ENCODE peak calls at places on chromosomes 12 and 14, in seven cellular contexts. One of them, this sample, is unnamed.

GRCh38 chr12:95215925-95216324 is 1.3 kb downstream of the FGD6 start:
- DNase-seq in heart left ventricle: no peak
- DNase-seq in stomach: no peak
- DNase-seq in aorta: no peak
- DNase-seq in cardiac muscle cell: peak; percentile 67
- DNase-seq in fibroblast of lung: peak; percentile 69
- DNase-seq in CD8-positive, alpha-beta T cell: no peak
- DNase-seq in this sample: peak; percentile 86

GRCh38 chr14:20732950-20733650 is 12.6 kb upstream of the EDDM3A start:
- DNase-seq in heart left ventricle: peak; percentile 64
- DNase-seq in stomach: no peak
- DNase-seq in aorta: no peak
- DNase-seq in cardiac muscle cell: no peak
- DNase-seq in fibroblast of lung: no peak
- DNase-seq in CD8-positive, alpha-beta T cell: no peak
- DNase-seq in this sample: no peak

GRCh38 chr12:11812558-11813421 is 163.3 kb downstream of the ETV6 start:
- DNase-seq in heart left ventricle: peak; percentile 80
- DNase-seq in stomach: no peak
- DNase-seq in aorta: no peak
- DNase-seq in cardiac muscle cell: peak; percentile 54
- DNase-seq in fibroblast of lung: peak; percentile 70
- DNase-seq in CD8-positive, alpha-beta T cell: no peak
- DNase-seq in this sample: peak; percentile 27

GRCh38 chr12:52364061-52364460 is 3.2 kb downstream of the KRT85 start:
- DNase-seq in heart left ventricle: no peak
- DNase-seq in stomach: no peak
- DNase-seq in aorta: peak; percentile 36
- DNase-seq in cardiac muscle cell: no peak
- DNase-seq in fibroblast of lung: no peak
- DNase-seq in CD8-positive, alpha-beta T cell: no peak
- DNase-seq in this sample: no peak

GRCh38 chr14:34684578-34684977 is 29.8 kb downstream of the CFL2 start:
- DNase-seq in heart left ventricle: no peak
- DNase-seq in stomach: no peak
- DNase-seq in aorta: no peak
- DNase-seq in cardiac muscle cell: peak; percentile 62
- DNase-seq in fibroblast of lung: peak; percentile 52
- DNase-seq in CD8-positive, alpha-beta T cell: no peak
- DNase-seq in this sample: no peak

GRCh38 chr14:85576161-85576560 is 46.2 kb downstream of the FLRT2 start:
- DNase-seq in heart left ventricle: no peak
- DNase-seq in stomach: no peak
- DNase-seq in aorta: no peak
- DNase-seq in cardiac muscle cell: no peak
- DNase-seq in fibroblast of lung: peak; percentile 32
- DNase-seq in CD8-positive, alpha-beta T cell: no peak
- DNase-seq in this sample: peak; percentile 38

GRCh38 chr14:23286020-23286903 is at the start of gene HOMEZ:
- DNase-seq in heart left ventricle: peak; percentile 100
- DNase-seq in stomach: peak; percentile 99
- DNase-seq in aorta: peak; percentile 100
- DNase-seq in cardiac muscle cell: peak; percentile 100
- DNase-seq in fibroblast of lung: peak; percentile 98
- DNase-seq in CD8-positive, alpha-beta T cell: peak; percentile 96
- DNase-seq in this sample: peak; percentile 99

GRCh38 chr12:94783862-94784261 is 133.5 kb upstream of the TMCC3 start:
- DNase-seq in heart left ventricle: no peak
- DNase-seq in stomach: no peak
- DNase-seq in aorta: no peak
- DNase-seq in cardiac muscle cell: no peak
- DNase-seq in fibroblast of lung: peak; percentile 53
- DNase-seq in CD8-positive, alpha-beta T cell: no peak
- DNase-seq in this sample: peak; percentile 72

GRCh38 chr12:59322473-59322872 is 273.4 kb upstream of the SLC16A7 start:
- DNase-seq in heart left ventricle: no peak
- DNase-seq in stomach: peak; percentile 70
- DNase-seq in aorta: no peak
- DNase-seq in cardiac muscle cell: no peak
- DNase-seq in fibroblast of lung: no peak
- DNase-seq in CD8-positive, alpha-beta T cell: no peak
- DNase-seq in this sample: no peak

GRCh38 chr12:6452245-6452731 is 446 bp downstream of the TAPBPL start:
- DNase-seq in heart left ventricle: no peak
- DNase-seq in stomach: peak; percentile 50
- DNase-seq in aorta: peak; percentile 76
- DNase-seq in cardiac muscle cell: no peak
- DNase-seq in fibroblast of lung: no peak
- DNase-seq in CD8-positive, alpha-beta T cell: no peak
- DNase-seq in this sample: no peak

GRCh38 chr14:74583689-74584434 is 28.2 kb downstream of the LTBP2 start:
- DNase-seq in heart left ventricle: no peak
- DNase-seq in stomach: no peak
- DNase-seq in aorta: peak; percentile 42
- DNase-seq in cardiac muscle cell: no peak
- DNase-seq in fibroblast of lung: peak; percentile 93
- DNase-seq in CD8-positive, alpha-beta T cell: no peak
- DNase-seq in this sample: peak; percentile 53

GRCh38 chr12:55694188-55694515 is 13.6 kb downstream of the ITGA7 start:
- DNase-seq in heart left ventricle: no peak
- DNase-seq in stomach: no peak
- DNase-seq in aorta: peak; percentile 59
- DNase-seq in cardiac muscle cell: no peak
- DNase-seq in fibroblast of lung: no peak
- DNase-seq in CD8-positive, alpha-beta T cell: no peak
- DNase-seq in this sample: no peak

GRCh38 chr12:43112101-43112661 is 439.8 kb downstream of the ADAMTS20 start:
- DNase-seq in heart left ventricle: no peak
- DNase-seq in stomach: no peak
- DNase-seq in aorta: no peak
- DNase-seq in cardiac muscle cell: peak; percentile 42
- DNase-seq in fibroblast of lung: peak; percentile 86
- DNase-seq in CD8-positive, alpha-beta T cell: no peak
- DNase-seq in this sample: no peak

DNA sequence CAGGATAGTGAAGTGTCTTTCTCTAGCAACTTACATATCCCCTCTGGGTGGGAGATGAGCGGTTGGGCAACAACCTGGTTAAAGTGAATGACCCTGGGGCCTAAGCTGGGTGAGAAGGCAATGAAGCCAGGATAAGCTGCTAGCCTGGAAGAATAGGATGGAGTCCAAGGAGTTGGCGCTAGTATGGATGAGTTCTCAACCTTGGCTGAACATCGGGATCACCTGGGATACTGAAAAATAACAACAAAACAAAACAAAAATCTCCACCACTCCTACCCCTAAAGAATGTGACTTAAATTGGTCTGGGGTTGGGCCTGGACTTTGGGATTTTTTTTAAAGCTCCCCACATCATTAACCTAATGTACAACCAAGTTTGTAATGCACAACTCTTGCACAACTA is 4.8 kb upstream of the RPS6KA5 start:
- DNase-seq in heart left ventricle: no peak
- DNase-seq in stomach: no peak
- DNase-seq in aorta: no peak
- DNase-seq in cardiac muscle cell: no peak
- DNase-seq in fibroblast of lung: no peak
- DNase-seq in CD8-positive, alpha-beta T cell: no peak
- DNase-seq in this sample: no peak
- H3K4me1 ChIP-seq in heart left ventricle: no peaks in the 10 kb centered on the region
- H3K4me1 ChIP-seq in stomach: peaks cover 23% of the 10 kb centered on the region
- H3K4me1 ChIP-seq in aorta: no peaks in the 10 kb centered on the region
- H3K4me1 ChIP-seq in cardiac muscle cell: no peaks in the 10 kb centered on the region
- H3K4me1 ChIP-seq in fibroblast of lung: peaks cover 3% of the 10 kb centered on the region
- H3K4me1 ChIP-seq in CD8-positive, alpha-beta T cell: peaks cover 75% of the 10 kb centered on the region
- H3K4me1 ChIP-seq in this sample: no peaks in the 10 kb centered on the region

GRCh38 chr14:69776875-69777453 is 10.0 kb downstream of the SRSF5 start:
- DNase-seq in heart left ventricle: no peak
- DNase-seq in stomach: no peak
- DNase-seq in aorta: no peak
- DNase-seq in cardiac muscle cell: no peak
- DNase-seq in fibroblast of lung: no peak
- DNase-seq in CD8-positive, alpha-beta T cell: no peak
- DNase-seq in this sample: no peak

GRCh38 chr14:69780952-69781351 is 14.0 kb downstream of the SRSF5 start:
- DNase-seq in heart left ventricle: no peak
- DNase-seq in stomach: no peak
- DNase-seq in aorta: no peak
- DNase-seq in cardiac muscle cell: no peak
- DNase-seq in fibroblast of lung: no peak
- DNase-seq in CD8-positive, alpha-beta T cell: no peak
- DNase-seq in this sample: no peak

GRCh38 chr14:69775012-69775411 is 8.1 kb downstream of the SRSF5 start:
- DNase-seq in heart left ventricle: no peak
- DNase-seq in stomach: no peak
- DNase-seq in aorta: no peak
- DNase-seq in cardiac muscle cell: no peak
- DNase-seq in fibroblast of lung: no peak
- DNase-seq in CD8-positive, alpha-beta T cell: no peak
- DNase-seq in this sample: no peak

GRCh38 chr14:69780092-69780491 is 13.2 kb downstream of the SRSF5 start:
- DNase-seq in heart left ventricle: no peak
- DNase-seq in stomach: no peak
- DNase-seq in aorta: no peak
- DNase-seq in cardiac muscle cell: no peak
- DNase-seq in fibroblast of lung: no peak
- DNase-seq in CD8-positive, alpha-beta T cell: no peak
- DNase-seq in this sample: no peak

DNA sequence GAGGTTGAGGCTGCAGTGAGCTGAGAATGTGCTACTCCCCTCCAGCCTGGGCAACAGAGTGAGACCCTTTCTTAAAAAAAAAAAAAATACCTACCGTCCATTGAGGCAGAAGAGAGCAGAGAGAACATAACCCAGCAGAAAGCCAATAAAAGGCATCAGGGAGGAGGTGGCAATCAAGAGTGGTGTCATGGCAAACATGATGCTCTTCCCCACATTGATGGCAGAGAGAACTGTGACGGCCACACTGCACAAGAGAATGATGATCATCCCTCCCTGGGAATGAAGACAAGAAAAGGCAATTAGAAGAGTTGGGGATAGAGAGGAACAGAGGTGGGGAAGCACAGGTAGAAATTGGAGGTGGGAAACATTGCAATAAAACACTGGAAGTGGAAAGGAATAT is 12.1 kb downstream of the SRSF5 start:
- DNase-seq in heart left ventricle: no peak
- DNase-seq in stomach: no peak
- DNase-seq in aorta: no peak
- DNase-seq in cardiac muscle cell: no peak
- DNase-seq in fibroblast of lung: no peak
- DNase-seq in CD8-positive, alpha-beta T cell: no peak
- DNase-seq in this sample: no peak
- H3K4me3 ChIP-seq in heart left ventricle: no peak overlapping the region
- H3K4me3 ChIP-seq in stomach: no peak overlapping the region
- H3K4me3 ChIP-seq in aorta: no peak overlapping the region
- H3K4me3 ChIP-seq in cardiac muscle cell: no peak overlapping the region
- H3K4me3 ChIP-seq in fibroblast of lung: no peak overlapping the region
- H3K4me3 ChIP-seq in CD8-positive, alpha-beta T cell: no peak overlapping the region
- H3K4me3 ChIP-seq in this sample: no peak overlapping the region

GRCh38 chr12:27610380-27610779 is 85.9 kb upstream of the REP15 start:
- DNase-seq in heart left ventricle: no peak
- DNase-seq in stomach: no peak
- DNase-seq in aorta: no peak
- DNase-seq in cardiac muscle cell: peak; percentile 55
- DNase-seq in fibroblast of lung: peak; percentile 82
- DNase-seq in CD8-positive, alpha-beta T cell: no peak
- DNase-seq in this sample: peak; percentile 59
- H3K4me1 ChIP-seq in heart left ventricle: peaks cover 15% of the 10 kb centered on the region
- H3K4me1 ChIP-seq in stomach: peaks cover 85% of the 10 kb centered on the region
- H3K4me1 ChIP-seq in aorta: peaks cover 11% of the 10 kb centered on the region
- H3K4me1 ChIP-seq in cardiac muscle cell: peaks cover 5% of the 10 kb centered on the region
- H3K4me1 ChIP-seq in fibroblast of lung: peaks cover 12% of the 10 kb centered on the region
- H3K4me1 ChIP-seq in CD8-positive, alpha-beta T cell: no peaks in the 10 kb centered on the region
- H3K4me1 ChIP-seq in this sample: peaks cover 37% of the 10 kb centered on the region

DNA sequence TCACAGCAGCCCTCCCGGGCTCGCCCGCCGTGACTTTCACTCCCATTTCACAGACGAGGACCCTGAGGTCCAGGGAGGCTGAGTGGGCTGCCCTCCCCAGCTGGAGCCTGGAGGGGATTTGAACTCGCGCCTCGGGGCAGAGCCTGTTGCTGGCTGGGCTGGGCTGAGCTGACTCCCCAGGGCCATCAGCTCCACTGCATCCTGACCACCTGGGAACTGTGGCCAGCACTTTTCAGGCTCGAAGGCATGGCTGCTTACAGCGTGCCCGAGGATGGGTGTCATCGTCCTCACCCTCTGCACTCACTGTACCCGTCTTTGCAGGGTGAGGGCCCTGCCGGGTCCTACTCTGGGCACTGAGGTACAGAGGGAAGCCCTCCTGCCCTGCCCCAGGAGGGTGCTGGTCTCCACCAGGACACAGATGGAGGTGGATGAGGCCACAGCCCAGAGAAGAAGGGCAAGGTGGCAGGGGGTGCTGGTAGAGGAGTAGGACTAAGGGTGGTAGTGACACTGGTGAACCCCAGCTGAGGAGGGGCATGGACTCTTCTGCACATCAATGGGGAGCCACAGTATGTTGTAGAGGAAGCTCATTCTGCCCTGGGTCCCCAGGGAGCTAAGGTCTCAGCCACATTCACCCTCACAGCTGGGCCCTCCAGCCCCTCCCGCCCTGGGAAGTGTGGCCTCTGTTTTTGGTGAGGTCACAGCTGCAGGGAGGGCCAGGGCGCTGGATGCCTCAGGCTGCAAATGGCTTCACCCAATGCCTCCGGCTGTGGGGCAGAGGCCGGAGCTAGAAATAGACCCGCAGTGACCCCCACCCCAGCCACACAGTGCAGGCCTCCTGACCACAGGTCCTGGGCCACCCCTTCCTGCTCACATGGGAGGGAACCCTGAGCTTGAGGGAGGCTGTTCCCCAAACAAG is 365.1 kb upstream of the SFSWAP start:
- DNase-seq in heart left ventricle: peak; percentile 63
- DNase-seq in stomach: no peak
- DNase-seq in aorta: peak; percentile 64
- DNase-seq in cardiac muscle cell: no peak
- DNase-seq in fibroblast of lung: no peak
- DNase-seq in CD8-positive, alpha-beta T cell: no peak
- DNase-seq in this sample: no peak
- H3K4me3 ChIP-seq in heart left ventricle: no peak overlapping the region
- H3K4me3 ChIP-seq in stomach: no peak overlapping the region
- H3K4me3 ChIP-seq in aorta: no peak overlapping the region
- H3K4me3 ChIP-seq in cardiac muscle cell: no peak overlapping the region
- H3K4me3 ChIP-seq in fibroblast of lung: no peak overlapping the region
- H3K4me3 ChIP-seq in CD8-positive, alpha-beta T cell: no peak overlapping the region
- H3K4me3 ChIP-seq in this sample: no peak overlapping the region